ENCODE peak calls at places on chromosomes 4 and X, in four cellular contexts. One of them, this sample, is unnamed.

GRCh38 chr4:140071806-140072205 is 82.2 kb downstream of the MAML3 start:
- DNase-seq in GM12878: peak
- DNase-seq in HepG2: no peak
- DNase-seq in K562: no peak
- DNase-seq in this sample: no peak

GRCh38 chr4:144174401-144175067 is 34.0 kb upstream of the GYPA start:
- DNase-seq in K562: peak
- DNase-seq in GM12878: peak
- DNase-seq in HepG2: peak
- DNase-seq in this sample: peak

GRCh38 chr4:104025251-104025650 is 305.5 kb upstream of the TACR3 start:
- DNase-seq in HepG2: no peak
- DNase-seq in K562: no peak
- DNase-seq in GM12878: no peak
- DNase-seq in this sample: no peak

GRCh38 chr4:102139932-102140331 is 205.3 kb downstream of the SLC39A8 start:
- DNase-seq in HepG2: no peak
- DNase-seq in GM12878: no peak
- DNase-seq in K562: no peak
- DNase-seq in this sample: no peak

GRCh38 chrX:2427737-2428136 is 73.0 kb downstream of the DHRSX start:
- DNase-seq in GM12878: no peak
- DNase-seq in HepG2: no peak
- DNase-seq in K562: no peak
- DNase-seq in this sample: no peak

GRCh38 chr4:37858877-37859276 is 32.0 kb upstream of the TBC1D1 start:
- DNase-seq in GM12878: no peak
- DNase-seq in HepG2: no peak
- DNase-seq in K562: no peak
- DNase-seq in this sample: no peak

GRCh38 chr4:69822198-69822597 is 37.7 kb downstream of the SULT1E1 start:
- DNase-seq in HepG2: no peak
- DNase-seq in K562: no peak
- DNase-seq in GM12878: no peak
- DNase-seq in this sample: no peak

GRCh38 chr4:38805530-38806145 is 1.0 kb upstream of the TLR1 start:
- DNase-seq in K562: peak
- DNase-seq in GM12878: peak
- DNase-seq in HepG2: no peak
- DNase-seq in this sample: no peak

GRCh38 chrX:68146054-68146453 is 287.2 kb downstream of the OPHN1 start:
- DNase-seq in GM12878: no peak
- DNase-seq in K562: peak
- DNase-seq in HepG2: peak
- DNase-seq in this sample: peak

GRCh38 chr4:73451978-73452747 is 16.1 kb downstream of the AFP start:
- DNase-seq in HepG2: no peak
- DNase-seq in K562: no peak
- DNase-seq in GM12878: no peak
- DNase-seq in this sample: no peak

GRCh38 chrX:153611298-153612095 is 12.6 kb upstream of the CCNQ start:
- DNase-seq in GM12878: no peak
- DNase-seq in HepG2: no peak
- DNase-seq in K562: no peak
- DNase-seq in this sample: no peak

GRCh38 chrX:46327229-46328081 is 217.8 kb downstream of the ZNF674 start:
- DNase-seq in HepG2: peak
- DNase-seq in K562: no peak
- DNase-seq in GM12878: no peak
- DNase-seq in this sample: no peak

GRCh38 chrX:85089321-85089840 is 85.7 kb downstream of the APOOL start:
- DNase-seq in GM12878: no peak
- DNase-seq in K562: no peak
- DNase-seq in HepG2: no peak
- DNase-seq in this sample: no peak

DNA sequence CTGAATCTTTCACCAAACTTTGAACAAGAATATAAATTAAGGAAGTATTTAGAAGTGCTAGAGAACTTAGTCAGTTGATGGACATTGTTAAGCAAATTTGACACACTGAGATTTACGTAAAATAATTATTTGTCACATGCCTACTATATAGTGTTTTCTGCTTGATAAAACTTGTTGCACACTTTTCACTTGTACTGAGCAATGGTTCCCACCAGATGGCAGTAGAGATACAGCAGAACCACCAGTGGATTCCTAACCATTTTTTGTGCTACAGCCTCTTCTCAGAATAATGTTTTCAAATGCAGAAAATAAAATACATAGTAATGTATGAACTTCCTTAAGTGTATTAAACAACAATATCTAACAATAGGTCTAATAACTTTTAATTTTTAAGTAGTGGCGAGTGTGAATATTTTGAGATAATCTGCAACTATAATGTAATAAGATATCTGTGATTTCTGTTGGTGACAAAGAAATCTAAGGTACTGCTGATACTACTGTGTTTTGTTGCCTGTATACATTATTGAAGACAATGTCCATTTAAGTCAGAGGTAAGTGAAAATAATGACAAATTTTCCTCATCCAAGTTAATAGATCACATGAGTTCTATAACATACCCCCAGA is 81.2 kb downstream of the APOOL start:
- DNase-seq in HepG2: peak
- DNase-seq in K562: peak
- DNase-seq in GM12878: peak
- DNase-seq in this sample: peak
- TF ChIP-seq FOXM1 in HepG2: no peak
- TF ChIP-seq FOXM1 in K562: no peak
- TF ChIP-seq FOXM1 in GM12878: no peak
- TF ChIP-seq FOXM1 in this sample: no peak

GRCh38 chr4:71441186-71442169 is 102.7 kb downstream of the SLC4A4 start:
- DNase-seq in GM12878: no peak
- DNase-seq in K562: peak
- DNase-seq in HepG2: no peak
- DNase-seq in this sample: no peak
- TF ChIP-seq SP1 in GM12878: no peak
- TF ChIP-seq SP1 in K562: no peak
- TF ChIP-seq SP1 in HepG2: no peak
- TF ChIP-seq SP1 in this sample: no peak

GRCh38 chrX:71989768-71990167 is 79.1 kb downstream of the NHSL2 start:
- DNase-seq in GM12878: no peak
- DNase-seq in K562: no peak
- DNase-seq in HepG2: no peak
- DNase-seq in this sample: no peak
- TF ChIP-seq FOXM1 in GM12878: no peak
- TF ChIP-seq FOXM1 in K562: no peak
- TF ChIP-seq FOXM1 in HepG2: no peak
- TF ChIP-seq FOXM1 in this sample: no peak

GRCh38 chrX:74906427-74906826 is 18.8 kb downstream of the NEXMIF start:
- DNase-seq in K562: no peak
- DNase-seq in GM12878: no peak
- DNase-seq in HepG2: no peak
- DNase-seq in this sample: no peak

GRCh38 chrX:74902806-74903205 is 22.4 kb downstream of the NEXMIF start:
- DNase-seq in K562: no peak
- DNase-seq in HepG2: no peak
- DNase-seq in GM12878: no peak
- DNase-seq in this sample: no peak
- TF ChIP-seq SP1 in K562: no peak
- TF ChIP-seq SP1 in HepG2: no peak
- TF ChIP-seq SP1 in GM12878: no peak
- TF ChIP-seq SP1 in this sample: no peak

GRCh38 chrX:47607091-47607490 is 12.6 kb downstream of the SYN1 start:
- DNase-seq in HepG2: no peak
- DNase-seq in GM12878: no peak
- DNase-seq in K562: no peak
- DNase-seq in this sample: no peak
- TF ChIP-seq FOXM1 in HepG2: no peak
- TF ChIP-seq FOXM1 in GM12878: no peak
- TF ChIP-seq FOXM1 in K562: no peak
- TF ChIP-seq FOXM1 in this sample: no peak

GRCh38 chrX:44431206-44431605 is 87.7 kb upstream of the EFHC2 start:
- DNase-seq in K562: no peak
- DNase-seq in GM12878: no peak
- DNase-seq in HepG2: peak
- DNase-seq in this sample: no peak

GRCh38 chrX:44432641-44433040 is 89.2 kb upstream of the EFHC2 start:
- DNase-seq in HepG2: no peak
- DNase-seq in K562: no peak
- DNase-seq in GM12878: no peak
- DNase-seq in this sample: no peak

GRCh38 chrX:44433556-44433955 is 90.1 kb upstream of the EFHC2 start:
- DNase-seq in GM12878: no peak
- DNase-seq in HepG2: no peak
- DNase-seq in K562: no peak
- DNase-seq in this sample: no peak

GRCh38 chrX:44435047-44435446 is 91.6 kb upstream of the EFHC2 start:
- DNase-seq in GM12878: no peak
- DNase-seq in HepG2: no peak
- DNase-seq in K562: no peak
- DNase-seq in this sample: no peak

GRCh38 chrX:44428989-44429627 is 85.6 kb upstream of the EFHC2 start:
- DNase-seq in K562: peak
- DNase-seq in HepG2: peak
- DNase-seq in GM12878: no peak
- DNase-seq in this sample: no peak
- TF ChIP-seq SP1 in K562: no peak
- TF ChIP-seq SP1 in HepG2: no peak
- TF ChIP-seq SP1 in GM12878: no peak
- TF ChIP-seq SP1 in this sample: no peak

GRCh38 chr4:88619973-88620372 is 27.7 kb downstream of the HERC3 start:
- DNase-seq in HepG2: no peak
- DNase-seq in GM12878: no peak
- DNase-seq in K562: no peak
- DNase-seq in this sample: no peak
- TF ChIP-seq FOXM1 in HepG2: no peak
- TF ChIP-seq FOXM1 in GM12878: no peak
- TF ChIP-seq FOXM1 in K562: no peak
- TF ChIP-seq FOXM1 in this sample: no peak

GRCh38 chr4:8291036-8291682 is 21.6 kb downstream of the HTRA3 start:
- DNase-seq in K562: no peak
- DNase-seq in HepG2: no peak
- DNase-seq in GM12878: no peak
- DNase-seq in this sample: no peak
- TF ChIP-seq SP1 in K562: no peak
- TF ChIP-seq SP1 in HepG2: no peak
- TF ChIP-seq SP1 in GM12878: no peak
- TF ChIP-seq SP1 in this sample: no peak

This sample was measured in HEK293T.